ENCODE peak calls at places on chromosomes 16 and 17, in ten cellular contexts. G is Daoy; J is T-helper 1 cell; N is RWPE1; O is activated CD4-positive, alpha-beta T cell treated with anti-CD3 and anti-CD28 coated beads, Interleukin-2, amount 10 ng/mL, durations not matched to agents 7 days and 5 days; S is cardiac fibroblast; M is neural crest cell; V is foreskin fibroblast; I is GM23338; K is hippocampal formation. A is an unnamed sample.

GRCh38 chr16:17138801-17139200 is 332.0 kb downstream of the XYLT1 start:
- DNase-seq in N (no peak), O (no peak), M (peak), J (no peak), K (no peak), V (peak), I (peak), G (peak), S (no peak), A (no peak)

GRCh38 chr16:20683812-20684211 is 13.7 kb downstream of the ACSM1 start:
- DNase-seq in J (no peak), V (no peak), O (no peak), K (no peak), S (no peak), G (no peak), N (no peak), M (no peak), I (no peak), A (no peak)

GRCh38 chr17:63950940-63951907 is 19.1 kb upstream of the CD79B start:
- DNase-seq in K (no peak), S (no peak), V (no peak), G (no peak), O (peak), N (peak), J (no peak), M (no peak), I (peak), A (peak)

GRCh38 chr16:71920658-71921057 is 25.3 kb downstream of the IST1 start:
- DNase-seq in N (no peak), S (no peak), V (no peak), I (no peak), J (no peak), M (no peak), O (no peak), K (no peak), G (no peak), A (no peak)

GRCh38 chr16:21069986-21070385 is 80.7 kb downstream of the DNAH3 start:
- DNase-seq in N (no peak), S (no peak), K (no peak), O (no peak), I (no peak), J (no peak), G (no peak), V (no peak), M (no peak), A (no peak)

GRCh38 chr17:76076765-76077581 is 2.0 kb upstream of the ZACN start:
- DNase-seq in K (no peak), S (no peak), I (peak), V (peak), N (no peak), M (no peak), J (no peak), O (peak), G (no peak), A (no peak)

GRCh38 chr17:71176928-71177443 is 943.8 kb upstream of the SOX9 start:
- DNase-seq in N (no peak), V (no peak), G (no peak), K (no peak), S (no peak), I (no peak), M (no peak), J (no peak), O (no peak), A (no peak)

GRCh38 chr16:69553332-69553731 is 12.4 kb upstream of the NFAT5 start:
- DNase-seq in I (no peak), O (no peak), V (no peak), S (no peak), M (no peak), N (no peak), G (no peak), J (no peak), K (no peak), A (no peak)

GRCh38 chr16:64416232-64417010 is 705.4 kb downstream of the CDH11 start:
- DNase-seq in M (no peak), G (peak), O (no peak), N (no peak), I (no peak), K (no peak), J (no peak), S (peak), V (peak), A (peak)

GRCh38 chr17:15942207-15942833 is 2.6 kb upstream of the ADORA2B start:
- DNase-seq in O (no peak), V (no peak), I (no peak), S (no peak), J (no peak), N (no peak), M (no peak), G (no peak), K (no peak), A (no peak)

GRCh38 chr17:64534187-64534586 is 27.4 kb downstream of the CEP95 start:
- DNase-seq in N (no peak), S (no peak), O (no peak), I (no peak), M (no peak), K (no peak), G (peak), V (peak), J (no peak), A (peak)

GRCh38 chr16:81866820-81867440 is 87.8 kb downstream of the PLCG2 start:
- DNase-seq in M (no peak), V (no peak), G (no peak), I (no peak), N (no peak), K (peak), S (no peak), O (no peak), J (no peak), A (no peak)

GRCh38 chr16:57091200-57091989 is 988 bp upstream of the CPNE2 start:
- DNase-seq in G (peak), I (peak), S (peak), O (no peak), K (no peak), V (peak), M (peak), N (peak), J (no peak), A (no peak)

GRCh38 chr16:82943371-82943770 is 316.6 kb downstream of the CDH13 start:
- DNase-seq in S (peak), M (no peak), O (no peak), N (no peak), K (no peak), I (no peak), G (no peak), J (no peak), V (peak), A (no peak)

GRCh38 chr16:66116163-66116792 is 250.2 kb upstream of the CDH5 start:
- DNase-seq in M (no peak), V (peak), S (peak), G (peak), J (no peak), I (no peak), O (no peak), N (no peak), K (no peak), A (no peak)

GRCh38 chr16:89200850-89201466 is 621 bp upstream of the SLC22A31 start:
- DNase-seq in O (no peak), I (peak), M (no peak), V (no peak), K (no peak), J (no peak), N (no peak), G (peak), S (no peak), A (no peak)

GRCh38 chr17:73657473-73658116 is 13.3 kb upstream of the SDK2 start:
- DNase-seq in N (peak), V (no peak), M (peak), J (no peak), K (no peak), S (peak), I (peak), G (peak), O (peak), A (peak)

GRCh38 chr17:58336456-58337094 is 8.0 kb upstream of the TSPOAP1 start:
- DNase-seq in I (no peak), V (peak), M (no peak), J (no peak), K (no peak), S (peak), G (no peak), N (no peak), O (no peak), A (peak)

GRCh38 chr16:4420703-4421102 is 4.3 kb upstream of the CORO7 start:
- DNase-seq in J (no peak), K (no peak), M (no peak), V (no peak), I (no peak), G (no peak), N (no peak), S (no peak), O (no peak), A (no peak)